ENCODE peak calls at places on chromosomes 11 and 22, in seven cellular contexts. B is substantia nigra; J is NCI-H774; Y is central memory CD4-positive, alpha-beta T cell; M is type B pancreatic cell; H is left ventricle myocardium inferior; S is stimulated activated CD8-positive, alpha-beta memory T cell treated with anti-CD3 and anti-CD28 coated beads, Interleukin-4, amount 100 ng/mL, for 48 hours. N is an unnamed sample.

GRCh38 chr11:27421819-27422494 is 50.6 kb downstream of the LGR4 start:
- DNase-seq in B (no peak), J (peak; percentile 52), Y (no peak), M (no peak), H (no peak), S (no peak), N (no peak)

GRCh38 chr11:75450236-75450635 is 17.2 kb upstream of the KLHL35 start:
- DNase-seq in B (no peak), J (no peak), Y (no peak), M (no peak), H (no peak), S (no peak), N (no peak)

GRCh38 chr11:119643212-119643877 is 85.7 kb downstream of the NECTIN1 start:
- DNase-seq in B (no peak), J (no peak), Y (no peak), M (no peak), H (no peak), S (no peak), N (no peak)

GRCh38 chr22:26446808-26447515 is 17.9 kb downstream of the ASPHD2 start:
- DNase-seq in B (no peak), J (no peak), Y (no peak), M (no peak), H (no peak), S (no peak), N (no peak)

GRCh38 chr22:50532824-50533344 is 3.1 kb upstream of the TYMP start:
- DNase-seq in B (no peak), J (no peak), Y (no peak), M (no peak), H (no peak), S (no peak), N (no peak)

GRCh38 chr11:8863838-8864237 is 47.2 kb upstream of the AKIP1 start:
- DNase-seq in B (no peak), J (no peak), Y (no peak), M (no peak), H (no peak), S (no peak), N (peak; percentile 84)

GRCh38 chr11:134647066-134647746 is 235.2 kb upstream of the B3GAT1 start:
- DNase-seq in B (no peak), J (no peak), Y (no peak), M (peak; percentile 36), H (no peak), S (no peak), N (no peak)

GRCh38 chr11:93017821-93018690 is 48.6 kb downstream of the MTNR1B start:
- DNase-seq in B (no peak), J (no peak), Y (no peak), M (no peak), H (no peak), S (no peak), N (no peak)